ENCODE peak calls at places on chromosome 5, in four cellular contexts. T, M, P and E are unnamed samples.

GRCh38 chr5:392431-392988 is 50.5 kb upstream of the EXOC3 start:
- DNase-seq in P (no peak), T (peak; percentile 53), M (peak; percentile 55), E (peak; percentile 88)

GRCh38 chr5:146884230-146884629 is 5.7 kb upstream of the PPP2R2B start:
- DNase-seq in T (no peak), P (no peak), M (no peak), E (no peak)

GRCh38 chr5:128491291-128491690 is 46.8 kb downstream of the FBN2 start:
- DNase-seq in M (no peak), P (no peak), T (no peak), E (no peak)

GRCh38 chr5:38634961-38635369 is 78.5 kb upstream of the LIFR start:
- DNase-seq in P (no peak), M (no peak), T (no peak), E (no peak)

GRCh38 chr5:117394506-117395157 is 820.0 kb upstream of the SEMA6A start:
- DNase-seq in M (no peak), T (no peak), P (no peak), E (no peak)

GRCh38 chr5:115096034-115096769 is 73.5 kb downstream of the TRIM36 start:
- DNase-seq in T (no peak), M (no peak), P (no peak), E (no peak)

GRCh38 chr5:156380846-156381245 is 53.9 kb downstream of the SGCD start:
- DNase-seq in P (no peak), T (no peak), M (no peak), E (no peak)

GRCh38 chr5:171736976-171737848 is 48.4 kb upstream of the SMIM23 start:
- DNase-seq in T (no peak), P (no peak), M (no peak), E (no peak)

GRCh38 chr5:54401515-54401914 is 54.0 kb upstream of the HSPB3 start:
- DNase-seq in T (no peak), P (no peak), M (no peak), E (no peak)

GRCh38 chr5:135269828-135270545 is 129.0 kb downstream of the MACROH2A1 start:
- DNase-seq in P (peak; percentile 71), M (no peak), T (no peak), E (no peak)

GRCh38 chr5:172624996-172625939 is 15.8 kb upstream of the NEURL1B start:
- DNase-seq in P (no peak), M (no peak), T (no peak), E (no peak)

GRCh38 chr5:61182449-61182848 is 20.2 kb upstream of the SMIM15 start:
- DNase-seq in T (no peak), M (no peak), P (peak; percentile 44), E (no peak)

GRCh38 chr5:157303667-157304327 is 37.9 kb downstream of the CYFIP2 start:
- DNase-seq in M (peak; percentile 54), P (no peak), T (peak; percentile 65), E (peak; percentile 47)

GRCh38 chr5:18281947-18282557 is 647.8 kb downstream of the TAF11L14 start:
- DNase-seq in T (no peak), M (no peak), P (peak; percentile 36), E (no peak)

GRCh38 chr5:147400076-147400809 is 109.6 kb downstream of the DPYSL3 start:
- DNase-seq in P (no peak), M (no peak), T (no peak), E (no peak)

GRCh38 chr5:3509290-3509689 is 86.3 kb upstream of the IRX1 start:
- DNase-seq in T (no peak), M (no peak), P (no peak), E (no peak)

GRCh38 chr5:156094001-156094400 is 233.0 kb upstream of the SGCD start:
- DNase-seq in T (no peak), M (no peak), P (no peak), E (no peak)